ENCODE peak calls at places on chromosomes 4 and X, in five cellular contexts. M, S, G, A and V are unnamed samples.

GRCh38 chr4:40413396-40413795 is 78.3 kb downstream of the CHRNA9 start:
- DNase-seq in G (no peak), S (no peak), M (no peak), A (no peak), V (no peak)

GRCh38 chr4:71663780-71664179 is 120.1 kb downstream of the GC start:
- DNase-seq in S (no peak), M (no peak), G (no peak), A (no peak), V (no peak)

GRCh38 chr4:55865228-55865806 is 11.9 kb downstream of the EXOC1 start:
- DNase-seq in M (no peak), S (peak), A (no peak), G (no peak), V (peak)

GRCh38 chr4:151407466-151408379 is 1.3 kb upstream of the FHIP1A start:
- DNase-seq in S (no peak), A (peak), G (no peak), M (peak), V (no peak)

GRCh38 chrX:11197671-11198070 is 86.5 kb downstream of the HCCS start:
- DNase-seq in A (no peak), M (no peak), S (no peak), G (no peak), V (no peak)

GRCh38 chr4:25401066-25401465 is 24.0 kb downstream of the ANAPC4 start:
- DNase-seq in G (no peak), A (no peak), M (no peak), S (no peak), V (peak)

GRCh38 chr4:172124656-172125308 is 311.6 kb downstream of the GALNTL6 start:
- DNase-seq in M (no peak), G (no peak), S (peak), A (no peak), V (peak)

GRCh38 chr4:22932326-22932725 is 239.6 kb downstream of the GBA3 start:
- DNase-seq in A (no peak), S (no peak), G (no peak), M (no peak), V (no peak)

GRCh38 chr4:11623726-11624037 is 195.0 kb upstream of the HS3ST1 start:
- DNase-seq in G (no peak), S (peak), M (no peak), A (peak), V (peak)

GRCh38 chrX:130110379-130111219 is at the start of gene ELF4:
- DNase-seq in S (peak), M (no peak), A (peak), G (no peak), V (peak)

GRCh38 chr4:101981756-101982155 is 191.2 kb downstream of the BANK1 start:
- DNase-seq in S (no peak), G (peak), A (no peak), M (no peak), V (no peak)

GRCh38 chrX:44748014-44748413 is 95.8 kb upstream of the DUSP21 start:
- DNase-seq in S (peak), G (peak), M (no peak), A (no peak), V (peak)

GRCh38 chrX:150649096-150649870 is 43.9 kb upstream of the MTMR1 start:
- DNase-seq in M (no peak), G (no peak), A (no peak), S (peak), V (peak)

GRCh38 chr4:71828450-71828849 is 44.6 kb upstream of the GC start:
- DNase-seq in A (no peak), S (no peak), M (no peak), G (no peak), V (no peak)

GRCh38 chr4:89410687-89411086 is 103.1 kb upstream of the GPRIN3 start:
- DNase-seq in M (no peak), G (no peak), A (no peak), S (peak), V (peak)

GRCh38 chr4:21529214-21529613 is 419.4 kb downstream of the KCNIP4 start:
- DNase-seq in G (no peak), A (no peak), M (no peak), S (no peak), V (peak)

GRCh38 chr4:828641-829271 is 2.8 kb upstream of the CPLX1 start:
- DNase-seq in S (no peak), M (no peak), A (no peak), G (no peak), V (peak)

GRCh38 chrX:136865270-136866168 is 15.0 kb downstream of the RBMX start:
- DNase-seq in G (no peak), A (no peak), S (no peak), M (no peak), V (no peak)

DNA sequence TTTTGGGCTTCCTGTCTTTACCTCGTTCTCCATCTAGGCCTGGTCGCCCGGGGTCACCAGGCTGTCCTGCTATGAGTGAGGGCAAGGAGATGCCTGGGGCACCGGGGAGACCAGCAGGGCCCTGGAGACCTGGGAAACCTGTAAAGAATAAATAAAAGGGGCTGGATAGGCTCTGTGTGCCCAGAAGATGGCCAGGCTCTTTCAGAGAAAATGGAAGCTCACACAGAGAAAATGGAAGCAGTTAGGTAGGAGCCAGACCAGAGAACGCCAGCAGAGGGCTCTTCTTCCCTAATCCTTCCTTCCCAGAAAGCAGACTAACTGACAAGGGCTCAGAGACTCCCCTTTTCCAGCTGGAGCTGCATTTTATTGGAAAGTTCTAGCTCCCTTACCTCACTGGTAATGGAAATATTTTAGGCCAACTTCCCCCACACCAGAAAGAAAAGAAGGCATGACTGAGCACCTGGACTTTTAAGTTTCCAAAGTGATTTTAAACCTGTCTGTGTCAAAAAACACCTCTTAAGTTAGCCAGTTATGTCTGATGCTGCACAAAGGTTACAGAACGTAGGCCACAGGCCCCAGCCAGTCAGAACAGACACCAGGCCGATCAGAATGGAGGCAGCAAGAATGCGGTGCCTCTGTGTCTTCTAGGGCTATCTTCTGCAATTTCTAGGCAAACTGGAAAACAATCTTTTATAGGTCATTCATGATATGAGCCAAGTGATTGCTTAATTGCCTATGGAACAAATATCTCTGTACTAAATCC is 74.0 kb downstream of the ATG4A start:
- DNase-seq in S (peak), A (no peak), G (no peak), M (peak), V (peak)
- TF ChIP-seq CTCF in S (peak), A (no peak), G (peak), M (peak), V (peak)

DNA sequence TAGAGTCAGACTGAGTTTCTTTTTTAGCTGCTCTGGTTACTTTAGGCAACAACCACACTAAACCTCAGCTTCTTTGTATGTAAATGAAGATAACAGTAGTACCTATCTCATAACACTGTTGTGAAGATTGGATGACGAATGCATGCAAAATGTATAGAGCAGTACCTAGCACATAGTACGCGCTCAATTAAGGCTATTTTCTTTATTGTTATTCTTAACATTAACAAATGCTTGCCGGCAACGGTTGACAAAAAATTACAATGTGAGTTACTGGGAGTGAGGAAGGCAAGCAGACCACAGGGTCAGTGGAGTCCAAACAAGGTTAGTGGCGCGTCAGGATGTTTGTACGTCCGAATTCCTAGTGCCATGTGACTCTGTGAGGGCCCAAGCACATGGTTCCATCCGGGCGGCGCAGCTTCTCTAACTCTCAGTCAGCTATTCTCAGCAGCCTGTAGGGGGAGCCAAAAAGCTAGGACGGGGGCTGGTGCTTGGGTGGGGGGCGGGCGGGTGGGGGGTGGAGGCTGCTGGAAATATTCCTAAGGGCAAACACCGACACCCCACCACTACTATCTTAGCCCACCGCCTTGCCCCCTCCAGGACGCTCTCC is 795 bp upstream of the NALF2 start:
- DNase-seq in A (no peak), S (no peak), M (no peak), G (no peak), V (no peak)
- TF ChIP-seq CTCF in A (no peak), S (no peak), M (no peak), G (no peak), V (peak)

GRCh38 chr4:154781126-154781982 is at the start of gene RBM46:
- DNase-seq in A (no peak), S (no peak), M (peak), G (no peak), V (peak)
- TF ChIP-seq CTCF in A (no peak), S (no peak), M (no peak), G (no peak), V (no peak)

DNA sequence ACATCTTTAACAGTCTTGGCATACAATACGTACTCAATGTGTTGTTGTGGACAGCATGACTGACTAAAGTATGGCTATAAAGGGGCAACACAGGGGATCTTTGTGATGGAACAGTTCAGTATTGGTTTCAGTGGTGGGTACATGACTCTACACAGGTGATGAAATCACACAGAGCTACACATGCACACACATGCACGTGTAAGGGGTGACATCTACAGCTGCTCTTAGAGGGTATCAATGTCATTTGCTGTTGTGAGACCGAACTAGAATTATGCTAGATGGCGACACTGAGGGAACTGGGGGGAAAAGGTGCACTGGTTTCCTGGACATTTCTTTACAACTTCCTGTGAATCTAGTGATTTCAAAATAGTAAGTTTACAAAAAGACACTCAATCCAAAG is 22.1 kb downstream of the GAB3 start:
- DNase-seq in M (no peak), G (no peak), S (no peak), A (no peak), V (no peak)
- TF ChIP-seq CTCF in M (no peak), G (no peak), S (no peak), A (no peak), V (no peak)

GRCh38 chrX:41599507-41599906 is 89.3 kb upstream of the GPR34 start:
- DNase-seq in M (no peak), G (no peak), A (no peak), S (no peak), V (no peak)

GRCh38 chrX:41603591-41603990 is 85.2 kb upstream of the GPR34 start:
- DNase-seq in A (no peak), M (no peak), S (no peak), G (no peak), V (no peak)

GRCh38 chrX:41596586-41596985 is 92.2 kb upstream of the GPR34 start:
- DNase-seq in S (no peak), M (no peak), A (peak), G (peak), V (no peak)

GRCh38 chrX:41602946-41603345 is 85.8 kb upstream of the GPR34 start:
- DNase-seq in G (no peak), S (no peak), M (no peak), A (no peak), V (peak)

GRCh38 chrX:41600266-41600665 is 88.5 kb upstream of the GPR34 start:
- DNase-seq in S (peak), G (peak), A (no peak), M (no peak), V (peak)
- TF ChIP-seq CTCF in S (no peak), G (no peak), A (no peak), M (no peak), V (no peak)

GRCh38 chrX:50893466-50893865 is 17.1 kb upstream of the BMP15 start:
- DNase-seq in S (no peak), M (no peak), G (peak), A (no peak), V (no peak)

GRCh38 chrX:50889582-50889981 is 21.0 kb upstream of the BMP15 start:
- DNase-seq in A (no peak), M (peak), S (no peak), G (no peak), V (no peak)

DNA sequence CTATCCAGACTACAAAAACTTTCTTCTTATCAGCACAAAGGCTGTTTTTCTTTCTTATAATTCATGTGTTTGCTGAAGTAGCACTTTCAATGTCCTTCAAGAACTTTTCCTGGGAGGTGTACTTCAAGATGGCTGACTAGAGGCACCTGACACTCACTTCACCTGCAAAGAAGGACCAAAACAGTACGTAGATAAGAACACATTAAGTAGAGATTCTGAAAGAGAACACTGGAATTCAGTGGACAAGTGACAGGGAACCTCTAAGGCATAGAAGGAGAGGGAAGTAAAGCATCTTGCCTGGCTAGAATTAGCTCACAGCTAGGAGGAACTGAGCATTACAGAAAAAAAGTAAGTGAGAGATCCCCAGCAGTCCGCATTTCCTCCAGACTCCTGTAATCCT is 21.7 kb upstream of the BMP15 start:
- DNase-seq in M (no peak), S (no peak), G (no peak), A (no peak), V (no peak)
- TF ChIP-seq CTCF in M (no peak), S (no peak), G (no peak), A (no peak), V (no peak)

GRCh38 chr4:2046031-2046961 is 12.8 kb upstream of the NAT8L start:
- DNase-seq in M (peak), G (no peak), A (peak), S (no peak), V (no peak)
- TF ChIP-seq CTCF in M (no peak), G (no peak), A (no peak), S (no peak), V (no peak)